ENCODE peak calls at places on chromosome 6, in nine cellular contexts. X is iris pigment epithelial cell; T is heart left ventricle; H is SHP77 treated with DMSO at 0.1 percent for 48 hours; E is kidney glomerular epithelial cell; B is sciatic nerve; V is MM.1S; R is fibroblast of mammary gland; S is activated T-helper 1 cell treated with anti-CD3 and anti-CD28 coated beads, Interleukin-2, amount 50 U/mL, for 16 hours. M is an unnamed sample.

GRCh38 chr6:12875061-12875460 is 158.5 kb downstream of the PHACTR1 start:
- DNase-seq in X (no peak), T (no peak), H (no peak), E (no peak), B (no peak), V (no peak), R (peak; percentile 48), S (no peak), M (no peak)

GRCh38 chr6:117605169-117605826 is 3.0 kb upstream of the GOPC start:
- DNase-seq in X (peak; percentile 83), T (peak; percentile 26), H (peak; percentile 63), E (peak; percentile 60), B (no peak), V (peak; percentile 85), R (peak; percentile 85), S (no peak), M (peak; percentile 71)

GRCh38 chr6:51753635-51754034 is 333.8 kb downstream of the PKHD1 start:
- DNase-seq in X (no peak), T (peak; percentile 52), H (no peak), E (no peak), B (no peak), V (no peak), R (no peak), S (no peak), M (no peak)

GRCh38 chr6:53412751-53413150 is 64.0 kb upstream of the ELOVL5 start:
- DNase-seq in X (no peak), T (no peak), H (no peak), E (no peak), B (no peak), V (no peak), R (peak; percentile 42), S (no peak), M (no peak)

GRCh38 chr6:27177454-27178000 is 70.0 kb upstream of the PRSS16 start:
- DNase-seq in X (peak; percentile 83), T (peak; percentile 82), H (peak; percentile 55), E (peak; percentile 88), B (peak; percentile 81), V (peak; percentile 91), R (peak; percentile 85), S (peak; percentile 60), M (peak; percentile 94)

GRCh38 chr6:131644921-131645320 is 7.8 kb downstream of the ENPP3 start:
- DNase-seq in X (no peak), T (no peak), H (no peak), E (no peak), B (no peak), V (no peak), R (no peak), S (no peak), M (no peak)

GRCh38 chr6:3737149-3737830 is 14.2 kb downstream of the PXDC1 start:
- DNase-seq in X (no peak), T (no peak), H (no peak), E (no peak), B (peak; percentile 57), V (no peak), R (no peak), S (no peak), M (no peak)

GRCh38 chr6:120764312-120764711 is 570.0 kb downstream of the TBC1D32 start:
- DNase-seq in X (no peak), T (no peak), H (no peak), E (no peak), B (no peak), V (no peak), R (no peak), S (no peak), M (no peak)

GRCh38 chr6:142152731-142153130 is 5.7 kb downstream of the VTA1 start:
- DNase-seq in X (peak; percentile 80), T (no peak), H (no peak), E (peak; percentile 14), B (no peak), V (no peak), R (peak; percentile 79), S (no peak), M (no peak)

GRCh38 chr6:2507016-2507415 is 243.7 kb downstream of the MYLK4 start:
- DNase-seq in X (no peak), T (no peak), H (no peak), E (no peak), B (no peak), V (no peak), R (no peak), S (no peak), M (no peak)

GRCh38 chr6:163320402-163320801 is 94.1 kb upstream of the QKI start:
- DNase-seq in X (no peak), T (no peak), H (no peak), E (no peak), B (no peak), V (no peak), R (no peak), S (no peak), M (no peak)

GRCh38 chr6:20411953-20412352 is 10.3 kb downstream of the E2F3 start:
- DNase-seq in X (no peak), T (no peak), H (no peak), E (no peak), B (no peak), V (no peak), R (no peak), S (no peak), M (peak; percentile 35)

GRCh38 chr6:151690768-151691562 is 116.5 kb upstream of the ESR1 start:
- DNase-seq in X (no peak), T (no peak), H (no peak), E (no peak), B (no peak), V (peak; percentile 72), R (peak; percentile 72), S (no peak), M (peak; percentile 56)

GRCh38 chr6:156687875-156688549 is 89.2 kb upstream of the ARID1B start:
- DNase-seq in X (peak; percentile 40), T (peak; percentile 26), H (no peak), E (no peak), B (no peak), V (no peak), R (peak; percentile 45), S (no peak), M (peak; percentile 50)

GRCh38 chr6:150201285-150201684 is 58.4 kb downstream of the PPP1R14C start:
- DNase-seq in X (no peak), T (no peak), H (no peak), E (no peak), B (no peak), V (no peak), R (no peak), S (no peak), M (no peak)

GRCh38 chr6:11236351-11236750 is 3.9 kb upstream of the NEDD9 start:
- DNase-seq in X (peak; percentile 49), T (no peak), H (no peak), E (peak; percentile 46), B (no peak), V (no peak), R (no peak), S (no peak), M (no peak)

GRCh38 chr6:11058406-11058805 is 14.3 kb upstream of the ELOVL2 start:
- DNase-seq in X (peak; percentile 25), T (no peak), H (no peak), E (no peak), B (no peak), V (no peak), R (peak; percentile 62), S (no peak), M (no peak)

GRCh38 chr6:149393002-149393679 is 6.9 kb upstream of the SUMO4 start:
- DNase-seq in X (peak; percentile 28), T (no peak), H (no peak), E (no peak), B (no peak), V (no peak), R (peak; percentile 55), S (no peak), M (no peak)

GRCh38 chr6:159984268-159984786 is 15.4 kb downstream of the IGF2R start:
- DNase-seq in X (peak; percentile 97), T (no peak), H (no peak), E (no peak), B (no peak), V (no peak), R (peak; percentile 94), S (no peak), M (no peak)

GRCh38 chr6:38027685-38028373 is 208.3 kb downstream of the ZFAND3 start:
- DNase-seq in X (peak; percentile 39), T (no peak), H (no peak), E (no peak), B (no peak), V (peak; percentile 7), R (peak; percentile 34), S (no peak), M (peak; percentile 44)

GRCh38 chr6:8860671-8861070 is 425.3 kb upstream of the SLC35B3 start:
- DNase-seq in X (no peak), T (no peak), H (no peak), E (peak; percentile 34), B (no peak), V (no peak), R (no peak), S (no peak), M (no peak)

GRCh38 chr6:147384737-147385710 is 123.5 kb upstream of the SAMD5 start:
- DNase-seq in X (no peak), T (no peak), H (no peak), E (no peak), B (no peak), V (no peak), R (no peak), S (no peak), M (no peak)

GRCh38 chr6:74434165-74434564 is 738.2 kb downstream of the CD109 start:
- DNase-seq in X (no peak), T (no peak), H (no peak), E (no peak), B (no peak), V (no peak), R (no peak), S (no peak), M (no peak)

GRCh38 chr6:6091608-6092002 is 84.9 kb upstream of the NRN1 start:
- DNase-seq in X (no peak), T (no peak), H (no peak), E (no peak), B (no peak), V (no peak), R (no peak), S (no peak), M (no peak)

GRCh38 chr6:109891924-109892323 is 86.2 kb upstream of the GPR6 start:
- DNase-seq in X (no peak), T (peak; percentile 48), H (no peak), E (no peak), B (no peak), V (no peak), R (no peak), S (no peak), M (no peak)

GRCh38 chr6:79804732-79805131 is 142.6 kb downstream of the ELOVL4 start:
- DNase-seq in X (no peak), T (no peak), H (no peak), E (no peak), B (no peak), V (no peak), R (no peak), S (no peak), M (no peak)

GRCh38 chr6:29737707-29738630 is 14.7 kb downstream of the HLA-F start:
- DNase-seq in X (peak; percentile 78), T (peak; percentile 65), H (peak; percentile 50), E (peak; percentile 38), B (peak; percentile 75), V (peak; percentile 63), R (peak; percentile 83), S (peak; percentile 56), M (peak; percentile 57)

GRCh38 chr6:72784581-72784980 is 162.7 kb downstream of the KCNQ5 start:
- DNase-seq in X (peak; percentile 18), T (no peak), H (no peak), E (no peak), B (no peak), V (no peak), R (peak; percentile 61), S (no peak), M (no peak)

GRCh38 chr6:106053484-106053883 is 32.7 kb upstream of the PRDM1 start:
- DNase-seq in X (no peak), T (no peak), H (no peak), E (no peak), B (no peak), V (no peak), R (no peak), S (no peak), M (no peak)

GRCh38 chr6:166106076-166106686 is 61.5 kb downstream of the TBXT start:
- DNase-seq in X (peak; percentile 56), T (peak; percentile 63), H (peak; percentile 76), E (peak; percentile 30), B (peak; percentile 86), V (peak; percentile 57), R (peak; percentile 61), S (no peak), M (peak; percentile 75)

GRCh38 chr6:142771162-142771561 is 173.8 kb downstream of the HIVEP2 start:
- DNase-seq in X (no peak), T (no peak), H (no peak), E (no peak), B (no peak), V (no peak), R (no peak), S (no peak), M (no peak)

M was measured in myocyte.